ENCODE peak calls at places on chromosomes 7 and 10, in six cellular contexts. S, U, N, P, E and V are unnamed samples.

GRCh38 chr10:58320351-58321065 is 14.3 kb upstream of the UBE2D1 start:
- DNase-seq in S (no peak), P (no peak), E (no peak), N (no peak), U (no peak), V (no peak)

GRCh38 chr10:11762706-11763500 is 20.7 kb downstream of the ECHDC3 start:
- DNase-seq in E (no peak), U (no peak), P (no peak), S (no peak), N (no peak), V (no peak)

GRCh38 chr10:120460776-120461175 is 3.7 kb downstream of the PLPP4 start:
- DNase-seq in P (no peak), U (no peak), S (peak), N (peak), E (no peak), V (no peak)

GRCh38 chr7:50818324-50818723 is 35.6 kb upstream of the GRB10 start:
- DNase-seq in U (no peak), S (no peak), N (no peak), P (no peak), E (no peak), V (no peak)

GRCh38 chr7:68684246-68684850 is 913.9 kb upstream of the AUTS2 start:
- DNase-seq in N (no peak), E (peak), S (no peak), P (no peak), U (no peak), V (no peak)

GRCh38 chr10:111872591-111872990 is 311.0 kb downstream of the GPAM start:
- DNase-seq in E (no peak), S (no peak), U (no peak), P (no peak), N (no peak), V (no peak)

GRCh38 chr7:128031901-128032604 is 816 bp upstream of the LRRC4 start:
- DNase-seq in P (no peak), U (peak), N (peak), E (peak), S (peak), V (peak)

GRCh38 chr10:75461672-75462649 is 30.5 kb downstream of the LRMDA start:
- DNase-seq in P (no peak), S (no peak), U (no peak), E (no peak), N (no peak), V (no peak)

GRCh38 chr10:124180947-124181549 is 87.7 kb upstream of the CHST15 start:
- DNase-seq in N (no peak), P (peak), E (no peak), S (no peak), U (no peak), V (no peak)

GRCh38 chr10:34638405-34639054 is 176.6 kb downstream of the PARD3 start:
- DNase-seq in N (peak), P (peak), E (peak), S (peak), U (peak), V (peak)

GRCh38 chr7:131076032-131076431 is 251.6 kb upstream of the MKLN1 start:
- DNase-seq in P (no peak), E (no peak), S (no peak), N (peak), U (no peak), V (no peak)

GRCh38 chr10:13978844-13979227 is 351.9 kb downstream of the FRMD4A start:
- DNase-seq in U (no peak), E (no peak), S (no peak), P (no peak), N (no peak), V (no peak)

GRCh38 chr7:85457911-85458310 is 271.1 kb upstream of the SEMA3D start:
- DNase-seq in E (no peak), U (no peak), S (no peak), N (no peak), P (no peak), V (no peak)

GRCh38 chr10:92279297-92279696 is 11.6 kb downstream of the CPEB3 start:
- DNase-seq in N (peak), E (no peak), U (no peak), P (no peak), S (no peak), V (no peak)

GRCh38 chr7:66542049-66542448 is 86.6 kb upstream of the KCTD7 start:
- DNase-seq in S (no peak), P (no peak), U (no peak), E (no peak), N (no peak), V (no peak)

GRCh38 chr10:95628786-95629185 is 27.7 kb downstream of the ALDH18A1 start:
- DNase-seq in E (no peak), N (peak), P (no peak), U (no peak), S (no peak), V (no peak)

GRCh38 chr10:43041422-43042342 is 35.2 kb upstream of the RET start:
- DNase-seq in E (no peak), N (no peak), P (peak), U (no peak), S (no peak), V (peak)

GRCh38 chr10:62017141-62017870 is 115.8 kb downstream of the ARID5B start:
- DNase-seq in E (no peak), S (peak), N (peak), P (no peak), U (no peak), V (no peak)

GRCh38 chr7:107937514-107937913 is 46.5 kb downstream of the DLD start:
- DNase-seq in P (no peak), U (no peak), E (no peak), N (peak), S (no peak), V (no peak)

GRCh38 chr10:110446954-110447608 is 50.6 kb upstream of the DUSP5 start:
- DNase-seq in U (no peak), P (no peak), E (no peak), S (peak), N (peak), V (no peak)

GRCh38 chr10:20995123-20995978 is 98.2 kb upstream of the NEBL start:
- DNase-seq in N (no peak), U (no peak), E (no peak), S (no peak), P (no peak), V (no peak)

GRCh38 chr7:56449762-56450161 is 333.5 kb upstream of the NUPR2 start:
- DNase-seq in S (no peak), P (no peak), N (no peak), U (no peak), E (no peak), V (no peak)

GRCh38 chr10:61452655-61453641 is at the start of gene TMEM26:
- DNase-seq in N (peak), P (peak), S (no peak), U (peak), E (peak), V (peak)

GRCh38 chr7:64945776-64946175 is 42.7 kb downstream of the ZNF273 start:
- DNase-seq in U (no peak), N (no peak), P (no peak), E (no peak), S (no peak), V (no peak)

GRCh38 chr10:75137533-75138438 is 26.3 kb downstream of the SAMD8 start:
- DNase-seq in U (no peak), N (peak), S (peak), E (no peak), P (no peak), V (no peak)

GRCh38 chr10:21969326-21970287 is 33.9 kb downstream of the DNAJC1 start:
- DNase-seq in E (no peak), S (no peak), N (peak), U (no peak), P (no peak), V (no peak)

GRCh38 chr7:17244786-17245185 is 53.7 kb upstream of the AHR start:
- DNase-seq in U (no peak), N (no peak), E (no peak), P (no peak), S (no peak), V (no peak)

GRCh38 chr10:104391969-104392296 is 38.3 kb downstream of the CFAP58 start:
- DNase-seq in P (no peak), N (no peak), U (no peak), S (no peak), E (no peak), V (no peak)

GRCh38 chr7:101916876-101917275 is 99.5 kb downstream of the CUX1 start:
- DNase-seq in P (no peak), N (no peak), S (no peak), E (no peak), U (no peak), V (no peak)

GRCh38 chr10:104336829-104337526 is 1.3 kb downstream of the ITPRIP start:
- DNase-seq in U (no peak), S (peak), N (peak), P (peak), E (no peak), V (no peak)

GRCh38 chr10:113091921-113092320 is 141.9 kb downstream of the TCF7L2 start:
- DNase-seq in E (no peak), S (no peak), N (no peak), P (no peak), U (no peak), V (no peak)

GRCh38 chr7:34281260-34281659 is 375.9 kb downstream of the BMPER start:
- DNase-seq in E (no peak), S (no peak), N (peak), U (no peak), P (no peak), V (no peak)

GRCh38 chr7:111077001-111077400 is 13.9 kb upstream of the LRRN3 start:
- DNase-seq in N (no peak), S (no peak), P (no peak), U (no peak), E (no peak), V (no peak)

GRCh38 chr7:117659453-117660086 is 179.7 kb downstream of the CFTR start:
- DNase-seq in E (no peak), S (peak), P (no peak), N (no peak), U (no peak), V (no peak)

GRCh38 chr10:4719040-4719439 is 107.0 kb upstream of the AKR1E2 start:
- DNase-seq in E (no peak), U (no peak), S (no peak), P (no peak), N (no peak), V (no peak)

DNA sequence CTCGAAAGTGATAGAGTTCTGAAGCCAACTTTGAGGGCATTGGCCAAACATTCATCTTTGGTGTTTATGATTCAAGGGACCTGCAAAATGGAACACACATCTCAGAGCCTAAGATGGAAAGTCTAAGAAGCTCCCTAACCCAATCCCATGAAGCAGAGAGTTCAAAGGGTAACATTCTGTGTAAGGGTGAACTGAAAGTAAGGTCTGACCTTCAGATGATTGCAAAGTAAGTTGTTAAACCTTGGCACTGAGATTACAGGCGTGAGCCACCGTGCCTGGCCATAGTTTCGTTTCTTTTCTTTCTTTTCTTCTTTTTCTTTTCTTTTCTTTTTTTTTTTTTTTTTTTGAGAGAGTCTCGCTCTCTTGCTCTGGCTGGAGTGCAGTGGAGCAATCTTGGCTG is 2.2 kb downstream of the ZNF212 start:
- DNase-seq in P (no peak), E (no peak), S (no peak), U (no peak), N (no peak), V (no peak)
- TF ChIP-seq CTCF in P (no peak), E (no peak), S (no peak), U (no peak), N (no peak), V (no peak)

DNA sequence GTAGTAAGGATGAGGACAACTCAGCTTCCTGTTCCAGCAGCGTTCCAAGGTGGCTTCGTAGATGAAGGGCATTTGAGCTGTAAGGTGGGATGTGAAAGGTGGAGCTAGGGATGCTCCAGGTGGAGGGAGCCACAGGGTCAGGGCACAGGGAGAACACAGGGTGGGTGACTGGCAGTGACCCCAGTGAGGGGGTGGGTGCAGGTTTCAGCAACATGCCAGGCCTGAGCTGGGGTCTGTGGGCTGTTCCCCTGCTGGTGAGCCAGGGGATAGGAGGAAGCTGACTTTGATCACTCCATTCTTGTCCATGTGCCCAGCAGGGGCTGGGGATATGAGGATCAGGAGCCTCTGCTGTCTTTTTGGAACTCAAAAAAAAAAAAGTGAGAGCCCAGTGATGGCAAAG is 33.2 kb downstream of the CDH23 start:
- DNase-seq in P (peak), E (no peak), N (no peak), S (no peak), U (no peak), V (no peak)
- TF ChIP-seq CTCF in P (no peak), E (peak), N (no peak), S (no peak), U (peak), V (peak)

GRCh38 chr7:54678763-54679396 is 80.1 kb downstream of the SEC61G start:
- DNase-seq in E (no peak), N (no peak), U (no peak), P (peak), S (no peak), V (no peak)
- TF ChIP-seq CTCF in E (no peak), N (no peak), U (no peak), P (no peak), S (no peak), V (no peak)

GRCh38 chr10:52566471-52567246 is 205.9 kb downstream of the MBL2 start:
- DNase-seq in P (no peak), S (no peak), N (peak), E (no peak), U (no peak), V (peak)
- TF ChIP-seq CTCF in P (peak), S (peak), N (peak), E (peak), U (peak), V (peak)

DNA sequence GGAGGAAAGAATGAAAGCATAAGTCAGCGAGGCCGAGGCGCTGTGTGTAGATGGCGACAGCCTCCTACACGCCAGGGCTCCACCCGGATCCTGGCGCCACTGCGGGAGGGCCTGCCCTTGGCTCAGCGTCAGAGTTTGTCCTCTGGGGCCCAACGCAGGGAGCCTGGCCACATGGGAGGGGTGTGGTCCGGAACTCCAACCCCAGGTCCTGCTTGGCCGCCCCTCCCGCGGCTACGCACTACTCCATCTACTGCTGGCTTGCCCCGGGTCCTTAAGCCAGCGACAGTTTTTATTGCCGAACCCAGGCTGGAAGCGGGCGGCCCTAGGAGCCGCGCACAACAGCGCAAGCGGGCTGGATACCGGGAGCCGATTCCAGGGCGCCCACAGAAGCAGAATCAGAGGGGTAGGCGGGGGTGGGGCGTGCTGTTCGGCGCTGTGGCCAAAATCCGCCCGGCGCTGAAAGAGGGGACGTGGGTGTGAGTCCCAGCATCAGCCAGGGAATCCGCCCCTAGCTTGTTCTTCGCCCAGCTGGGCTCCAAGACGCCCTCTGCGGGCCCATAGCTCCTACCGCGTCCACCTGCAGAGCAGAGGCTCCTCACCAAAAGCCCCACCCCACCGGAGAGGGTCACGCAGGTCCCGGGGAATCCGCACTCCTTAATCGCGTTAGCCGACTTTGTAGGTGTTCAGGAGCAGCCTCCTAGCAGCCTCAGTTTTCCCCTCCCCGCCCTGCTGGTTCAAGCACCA is 4.5 kb downstream of the KAZALD1 start:
- DNase-seq in N (peak), E (no peak), U (peak), S (no peak), P (no peak), V (peak)
- TF ChIP-seq CTCF in N (peak), E (peak), U (no peak), S (peak), P (peak), V (no peak)

DNA sequence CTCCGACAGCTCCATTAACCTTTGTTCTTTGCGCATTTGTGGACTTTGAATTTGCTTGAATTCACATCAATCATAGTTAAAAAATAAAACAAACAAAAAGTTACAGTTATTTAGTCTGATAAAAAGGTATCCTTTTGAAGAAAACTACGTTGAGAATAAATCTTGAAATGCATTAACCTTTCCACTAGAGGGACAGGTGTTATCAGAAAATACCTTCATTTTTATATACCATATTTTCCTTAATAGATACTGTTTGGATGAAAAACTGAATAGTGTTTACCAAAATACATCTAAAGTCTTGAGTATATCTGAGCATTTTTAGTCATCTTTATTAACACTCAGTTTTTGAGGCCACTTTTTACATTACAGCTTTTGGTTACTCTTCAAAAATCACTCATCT is 371.9 kb downstream of the ZWINT start:
- DNase-seq in N (no peak), E (no peak), U (no peak), P (no peak), S (no peak), V (no peak)
- TF ChIP-seq CTCF in N (no peak), E (peak), U (no peak), P (no peak), S (no peak), V (peak)

DNA sequence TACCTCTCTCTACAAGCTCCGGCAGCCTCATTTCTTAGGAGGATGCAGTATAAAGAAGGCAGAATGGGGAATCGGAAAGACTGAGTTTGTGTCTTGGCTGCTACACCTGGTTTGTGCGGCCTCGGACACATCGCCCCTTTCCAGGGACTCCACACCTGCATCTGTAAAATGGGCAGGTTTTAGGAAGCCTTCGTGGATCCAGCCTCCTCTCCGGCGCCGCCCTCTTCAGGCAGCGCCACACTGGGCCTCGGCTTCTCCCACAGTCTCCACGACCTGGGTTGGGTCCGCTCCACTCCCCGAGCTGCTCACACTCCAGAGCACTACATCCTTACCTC is 341 bp downstream of the GOT1 start:
- DNase-seq in E (no peak), S (no peak), N (peak), P (no peak), U (no peak), V (no peak)
- TF ChIP-seq CTCF in E (no peak), S (no peak), N (peak), P (no peak), U (no peak), V (no peak)

GRCh38 chr10:18216482-18216881 is 76.3 kb downstream of the CACNB2 start:
- DNase-seq in S (no peak), E (no peak), P (no peak), U (no peak), N (peak), V (no peak)
- TF ChIP-seq CTCF in S (peak), E (peak), P (peak), U (peak), N (peak), V (no peak)

GRCh38 chr7:88759216-88759955 is at the start of gene ZNF804B:
- DNase-seq in S (no peak), U (peak), N (no peak), P (no peak), E (peak), V (peak)
- TF ChIP-seq CTCF in S (no peak), U (no peak), N (no peak), P (no peak), E (peak), V (no peak)